ENCODE peak calls at places on chromosome 15, in six cellular contexts. K is right cardiac atrium; N is transverse colon; T is adrenal gland; E is fibroblast of lung; F is CD8-positive, alpha-beta T cell. Y is an unnamed sample.

GRCh38 chr15:56272474-56272873 is 28.8 kb upstream of the RFX7 start:
- DNase-seq in K (no peak), N (no peak), T (no peak), E (peak; percentile 2), F (no peak), Y (no peak)

GRCh38 chr15:99251436-99251821 is at the start of gene LRRC28:
- DNase-seq in K (no peak), N (no peak), T (no peak), E (peak; percentile 34), F (no peak), Y (no peak)

GRCh38 chr15:26873846-26874245 is 7.0 kb downstream of the GABRA5 start:
- DNase-seq in K (peak; percentile 65), N (no peak), T (peak; percentile 31), E (peak; percentile 36), F (no peak), Y (no peak)

GRCh38 chr15:31171731-31172130 is 70.2 kb upstream of the TRPM1 start:
- DNase-seq in K (no peak), N (no peak), T (no peak), E (no peak), F (no peak), Y (no peak)

GRCh38 chr15:63277893-63278505 is 594 bp downstream of the APH1B start:
- DNase-seq in K (no peak), N (no peak), T (peak; percentile 32), E (no peak), F (no peak), Y (no peak)

GRCh38 chr15:70907784-70908471 is 15.3 kb downstream of the LRRC49 start:
- DNase-seq in K (no peak), N (no peak), T (no peak), E (no peak), F (no peak), Y (no peak)

GRCh38 chr15:98700501-98700900 is 52.2 kb downstream of the IGF1R start:
- DNase-seq in K (no peak), N (no peak), T (no peak), E (no peak), F (no peak), Y (no peak)

GRCh38 chr15:36399276-36399675 is 180.2 kb upstream of the CDIN1 start:
- DNase-seq in K (no peak), N (no peak), T (no peak), E (no peak), F (no peak), Y (no peak)

GRCh38 chr15:59340325-59340724 is 32.3 kb downstream of the MYO1E start:
- DNase-seq in K (no peak), N (no peak), T (no peak), E (peak; percentile 64), F (no peak), Y (no peak)

GRCh38 chr15:39195988-39196486 is 384.8 kb upstream of the THBS1 start:
- DNase-seq in K (no peak), N (no peak), T (no peak), E (peak; percentile 60), F (no peak), Y (no peak)

GRCh38 chr15:75061272-75061671 is 37.9 kb downstream of the PPCDC start:
- DNase-seq in K (no peak), N (no peak), T (peak; percentile 7), E (peak; percentile 35), F (peak; percentile 31), Y (no peak)
- H3K9me3 ChIP-seq in K (no peaks in the 10 kb centered on the region), N (no peaks in the 10 kb centered on the region), T (no peaks in the 10 kb centered on the region), E (no peaks in the 10 kb centered on the region), F (no peaks in the 10 kb centered on the region), Y (no peaks in the 10 kb centered on the region)

GRCh38 chr15:33048255-33048654 is 146.3 kb downstream of the FMN1 start:
- DNase-seq in K (no peak), N (no peak), T (no peak), E (no peak), F (no peak), Y (no peak)
- H3K9me3 ChIP-seq in K (peaks cover 1% of the 10 kb centered on the region), N (no peaks in the 10 kb centered on the region), T (no peaks in the 10 kb centered on the region), E (no peaks in the 10 kb centered on the region), F (no peaks in the 10 kb centered on the region), Y (peaks cover 3% of the 10 kb centered on the region)

DNA sequence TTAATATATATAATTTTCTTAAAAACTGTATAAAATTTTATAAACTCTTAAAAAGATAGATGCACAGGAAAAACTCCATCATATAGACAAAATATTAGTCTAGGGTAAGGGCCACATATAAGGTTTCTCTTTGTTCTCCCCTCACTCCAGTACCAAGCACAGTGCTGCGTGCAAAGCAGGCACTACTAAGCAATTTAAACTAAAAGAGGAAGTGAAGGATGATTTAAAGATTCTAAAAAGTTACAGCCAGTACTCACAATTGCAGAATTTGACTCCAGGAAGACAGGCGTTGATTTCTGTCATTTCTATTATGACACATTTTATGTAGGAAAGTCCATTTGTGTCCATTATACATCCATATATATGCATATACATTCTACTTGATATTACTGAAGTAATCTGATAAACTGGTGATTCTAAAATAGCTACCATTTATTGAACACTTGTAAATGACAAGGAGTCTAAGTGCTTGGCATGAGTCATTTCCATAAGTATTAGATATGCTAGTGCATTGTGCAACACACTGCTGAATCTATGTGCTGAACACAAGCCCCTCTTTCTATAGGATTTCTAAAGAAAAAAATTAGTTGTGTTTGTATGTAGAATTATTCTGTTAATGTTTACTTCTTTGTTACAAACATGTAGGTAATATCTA is 785.5 kb upstream of the ARRDC4 start:
- DNase-seq in K (no peak), N (no peak), T (no peak), E (peak; percentile 23), F (no peak), Y (no peak)
- H3K9me3 ChIP-seq in K (peaks cover 2% of the 10 kb centered on the region), N (no peaks in the 10 kb centered on the region), T (no peaks in the 10 kb centered on the region), E (no peaks in the 10 kb centered on the region), F (no peaks in the 10 kb centered on the region), Y (no peaks in the 10 kb centered on the region)

GRCh38 chr15:25055356-25056068 is 100.7 kb downstream of the SNRPN start:
- DNase-seq in K (no peak), N (no peak), T (peak; percentile 8), E (no peak), F (no peak), Y (no peak)
- H3K9me3 ChIP-seq in K (peaks cover 94% of the 10 kb centered on the region), N (peaks cover 82% of the 10 kb centered on the region), T (peaks cover 95% of the 10 kb centered on the region), E (peaks cover 23% of the 10 kb centered on the region), F (peaks cover 97% of the 10 kb centered on the region), Y (peaks cover 69% of the 10 kb centered on the region)

Y was measured in T-helper 17 cell.